ENCODE peak calls at places on chromosome 12, in eight cellular contexts. P is lung; D is aorta; C is HepG2; W is CD8-positive, alpha-beta T cell; Y is CD8-positive, alpha-beta memory T cell; X is colonic mucosa; M is thoracic aorta. G is an unnamed sample. For H3K4me1, the result is how much of the 10 kb centered on the place peaks cover.

GRCh38 chr12:132245521-132246101 is 83.8 kb downstream of the GALNT9 start:
- DNase-seq in P (no peak), D (peak), C (no peak), W (no peak), Y (no peak), X (no peak), M (no peak), G (no peak)

GRCh38 chr12:95214466-95214865 is 2.8 kb downstream of the FGD6 start:
- DNase-seq in P (no peak), D (no peak), C (no peak), W (no peak), Y (no peak), X (no peak), M (no peak), G (no peak)

GRCh38 chr12:31106101-31106803 is 32.6 kb downstream of the DDX11 start:
- DNase-seq in P (no peak), D (no peak), C (no peak), W (no peak), Y (no peak), X (no peak), M (no peak), G (no peak)

GRCh38 chr12:14417717-14418116 is 52.2 kb downstream of the ATF7IP start:
- DNase-seq in P (peak), D (peak), C (peak), W (peak), Y (peak), X (peak), M (no peak), G (peak)

GRCh38 chr12:18576104-18576622 is 161.6 kb downstream of the PLCZ1 start:
- DNase-seq in P (no peak), D (no peak), C (no peak), W (no peak), Y (no peak), X (no peak), M (no peak), G (no peak)

GRCh38 chr12:34209259-34209835 is 187.1 kb downstream of the ALG10 start:
- DNase-seq in P (no peak), D (no peak), C (no peak), W (no peak), Y (no peak), X (no peak), M (no peak), G (no peak)

GRCh38 chr12:4870423-4870822 is 39.3 kb upstream of the KCNA1 start:
- DNase-seq in P (no peak), D (no peak), C (no peak), W (no peak), Y (no peak), X (no peak), M (no peak), G (no peak)

GRCh38 chr12:41585784-41586183 is 397.7 kb downstream of the PDZRN4 start:
- DNase-seq in P (no peak), D (no peak), C (no peak), W (no peak), Y (no peak), X (no peak), M (no peak), G (no peak)

GRCh38 chr12:91205791-91206190 is 23.2 kb upstream of the DCN start:
- DNase-seq in P (no peak), D (no peak), C (no peak), W (no peak), Y (no peak), X (no peak), M (no peak), G (no peak)

GRCh38 chr12:97164936-97165335 is 257.9 kb downstream of the NEDD1 start:
- DNase-seq in P (no peak), D (no peak), C (no peak), W (no peak), Y (no peak), X (no peak), M (no peak), G (no peak)

GRCh38 chr12:3655331-3655900 is 97.5 kb downstream of the CRACR2A start:
- DNase-seq in P (no peak), D (no peak), C (peak), W (no peak), Y (no peak), X (no peak), M (no peak), G (peak)

GRCh38 chr12:68159681-68160304 is at the start of gene IFNG:
- DNase-seq in P (no peak), D (no peak), C (no peak), W (no peak), Y (peak), X (no peak), M (no peak), G (no peak)

GRCh38 chr12:75944097-75944904 is 87.3 kb downstream of the PHLDA1 start:
- DNase-seq in P (no peak), D (no peak), C (peak), W (no peak), Y (peak), X (no peak), M (no peak), G (peak)

GRCh38 chr12:51819851-51820720 is 28.4 kb downstream of the FIGNL2 start:
- DNase-seq in P (no peak), D (no peak), C (no peak), W (no peak), Y (peak), X (peak), M (no peak), G (no peak)

GRCh38 chr12:92538970-92539749 is 163.6 kb upstream of the PLEKHG7 start:
- DNase-seq in P (no peak), D (no peak), C (no peak), W (no peak), Y (no peak), X (no peak), M (no peak), G (no peak)

GRCh38 chr12:88572785-88573565 is 7.3 kb downstream of the KITLG start:
- DNase-seq in P (no peak), D (no peak), C (no peak), W (no peak), Y (no peak), X (no peak), M (no peak), G (no peak)

GRCh38 chr12:44960856-44961255 is 84.7 kb upstream of the NELL2 start:
- DNase-seq in P (no peak), D (no peak), C (peak), W (no peak), Y (no peak), X (no peak), M (no peak), G (no peak)

GRCh38 chr12:61798778-61799177 is 461.4 kb upstream of the USP15 start:
- DNase-seq in P (no peak), D (no peak), C (no peak), W (no peak), Y (no peak), X (no peak), M (no peak), G (no peak)

GRCh38 chr12:96197503-96198272 is 3.5 kb downstream of the ELK3 start:
- DNase-seq in P (no peak), D (no peak), C (no peak), W (no peak), Y (no peak), X (no peak), M (no peak), G (no peak)

GRCh38 chr12:12236896-12237295 is 29.9 kb downstream of the LRP6 start:
- DNase-seq in P (no peak), D (no peak), C (no peak), W (no peak), Y (no peak), X (no peak), M (no peak), G (no peak)

GRCh38 chr12:68962855-68963455 is 30.0 kb upstream of the CPM start:
- DNase-seq in P (no peak), D (no peak), C (no peak), W (no peak), Y (no peak), X (peak), M (no peak), G (no peak)

GRCh38 chr12:77979597-77980250 is 149.0 kb downstream of the NAV3 start:
- DNase-seq in P (no peak), D (no peak), C (no peak), W (no peak), Y (no peak), X (no peak), M (no peak), G (no peak)

GRCh38 chr12:52070243-52070925 is 606 bp downstream of the ATG101 start:
- DNase-seq in P (no peak), D (no peak), C (no peak), W (no peak), Y (no peak), X (no peak), M (no peak), G (no peak)

GRCh38 chr12:21149849-21150248 is 18.9 kb downstream of the SLCO1B1 start:
- DNase-seq in P (no peak), D (peak), C (no peak), W (no peak), Y (no peak), X (no peak), M (no peak), G (no peak)

GRCh38 chr12:21296751-21297406 is 37.8 kb downstream of the SLCO1A2 start:
- DNase-seq in P (no peak), D (no peak), C (no peak), W (no peak), Y (peak), X (no peak), M (no peak), G (no peak)

GRCh38 chr12:18246057-18246456 is 15.3 kb upstream of the PIK3C2G start:
- DNase-seq in P (no peak), D (no peak), C (no peak), W (no peak), Y (no peak), X (no peak), M (no peak), G (no peak)

DNA sequence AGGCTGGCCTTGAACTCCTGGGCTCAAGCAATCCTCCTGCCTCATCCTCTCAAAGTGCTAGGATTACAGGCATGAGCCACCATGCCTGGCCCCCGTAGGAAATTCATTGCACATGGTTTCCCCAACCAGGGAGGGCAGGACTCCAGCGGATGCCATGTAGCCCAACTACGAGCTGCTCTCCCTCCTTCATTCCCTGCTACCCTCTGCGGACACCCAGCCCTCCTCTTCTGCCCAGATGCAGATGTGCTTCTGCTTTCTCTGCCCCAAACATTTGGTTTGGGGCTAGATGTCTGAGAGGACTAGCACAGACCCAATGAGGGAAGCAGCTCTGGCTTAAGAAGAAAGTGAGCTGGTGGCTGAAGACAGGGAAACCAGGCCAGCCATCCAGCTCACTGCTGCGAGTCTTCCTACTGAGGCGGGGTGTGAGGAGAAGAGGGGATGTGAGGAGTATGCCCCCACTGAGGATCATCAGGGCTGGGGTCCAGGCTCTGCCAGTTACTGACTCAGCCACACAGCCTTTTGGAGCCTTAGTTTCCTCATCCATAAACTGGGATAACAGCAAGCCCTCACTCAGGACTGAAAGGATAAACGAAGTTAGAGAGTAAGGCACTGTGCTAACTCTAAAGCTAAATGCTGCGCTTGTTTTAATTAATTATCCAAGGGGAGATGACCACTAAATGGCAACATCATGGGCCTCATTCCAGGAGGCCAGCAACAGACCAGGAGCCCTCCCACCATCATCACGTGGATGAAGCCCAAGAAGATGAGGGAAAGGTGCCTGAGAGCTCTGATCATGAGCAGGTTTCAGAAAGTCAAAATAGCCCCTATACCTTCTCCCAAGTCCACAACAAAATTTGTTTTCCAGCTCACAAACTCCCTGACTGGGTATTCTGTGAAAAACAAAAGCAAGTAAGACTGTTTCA is 10.9 kb downstream of the CTDSP2 start:
- DNase-seq in P (no peak), D (no peak), C (no peak), W (no peak), Y (no peak), X (no peak), M (no peak), G (no peak)
- H3K4me1 ChIP-seq in P (half or more), D (under half), C (half or more), W (half or more), Y (half or more), X (half or more), M (half or more), G (under half)

DNA sequence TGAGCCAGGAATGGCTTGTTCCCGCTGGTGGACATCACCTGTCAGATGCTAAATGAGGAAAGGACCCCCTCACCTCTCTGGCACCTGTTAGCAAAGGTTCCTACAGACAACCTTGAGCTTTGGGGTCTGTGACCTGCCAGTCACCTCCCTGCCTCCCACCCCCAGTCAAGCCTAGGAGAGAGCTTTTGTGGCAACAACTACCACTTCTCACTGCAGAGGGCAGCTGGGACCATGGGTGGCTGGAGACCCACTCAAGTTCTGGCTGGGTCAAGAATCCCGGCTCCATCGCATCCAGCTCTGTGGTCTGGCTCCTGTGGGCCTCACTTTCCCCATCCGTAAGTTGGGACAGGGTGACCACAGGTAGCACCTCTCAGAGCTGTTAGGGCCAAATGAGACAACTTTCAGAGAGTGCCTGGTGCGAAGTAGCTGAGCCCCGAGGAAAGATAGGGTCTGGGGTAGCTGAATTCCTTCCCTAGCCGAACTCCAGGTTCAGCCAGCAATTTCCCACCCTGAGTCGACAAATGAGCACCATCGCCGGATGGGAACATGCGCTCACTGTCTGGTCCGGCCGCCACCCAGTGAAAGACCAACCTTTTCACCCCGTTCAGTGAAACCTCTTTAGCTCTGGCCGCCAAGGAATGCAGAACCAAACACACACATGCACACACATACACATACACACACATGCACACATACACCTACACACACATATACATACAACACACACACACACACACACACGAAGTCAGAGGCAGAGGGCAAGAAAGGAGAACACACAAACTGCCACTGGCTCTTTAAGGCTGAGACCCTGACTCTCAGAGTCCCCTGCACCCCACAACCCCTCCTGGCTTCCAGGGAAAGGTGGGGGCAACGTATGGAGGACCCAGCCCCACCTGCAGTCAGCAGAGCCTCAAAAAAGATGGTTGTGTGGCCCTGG is 1.9 kb downstream of the TMEM119 start:
- DNase-seq in P (no peak), D (no peak), C (no peak), W (no peak), Y (no peak), X (no peak), M (no peak), G (no peak)
- H3K4me3 ChIP-seq in P (peak), D (no peak), C (no peak), W (no peak), Y (no peak), X (peak), M (no peak), G (no peak)

DNA sequence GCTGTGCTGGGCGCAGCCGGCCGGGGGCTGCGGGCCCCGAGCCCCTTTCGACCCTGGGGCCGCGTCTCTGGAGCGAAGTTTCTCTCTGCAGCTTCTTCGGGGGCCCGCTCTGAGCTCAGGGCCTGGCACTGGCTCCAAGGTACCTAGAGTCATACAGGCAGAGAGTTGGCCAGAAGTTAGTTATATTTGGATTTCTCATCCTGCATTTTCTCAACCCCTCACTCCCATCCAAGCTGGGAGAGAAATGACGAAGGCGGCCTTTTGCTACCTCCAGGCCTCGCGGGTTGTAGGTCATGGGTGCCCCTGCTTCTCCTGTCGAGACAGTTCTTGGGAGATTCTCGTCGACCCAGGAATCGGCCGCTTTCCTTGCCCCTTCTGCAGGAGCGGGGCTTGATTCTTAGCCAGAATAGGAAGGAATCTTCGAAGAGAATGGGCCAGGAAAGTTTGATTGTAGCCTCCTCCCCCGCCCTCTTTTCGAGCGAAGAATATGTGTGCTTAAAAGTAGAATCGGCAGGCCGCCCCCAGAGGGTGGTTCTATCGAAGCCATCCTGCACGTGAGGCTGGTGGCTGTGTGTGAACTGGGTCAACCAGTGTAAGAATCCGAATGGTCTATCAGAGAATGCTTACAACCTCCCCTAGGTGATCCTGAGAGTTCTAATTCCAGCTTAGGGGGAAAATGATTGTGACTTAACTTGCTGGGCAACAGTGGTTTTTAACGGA is 781 bp downstream of the MLEC start:
- DNase-seq in P (peak), D (peak), C (no peak), W (no peak), Y (no peak), X (peak), M (no peak), G (no peak)
- H3K4me1 ChIP-seq in P (under half), D (under half), C (half or more), W (under half), Y (under half), X (under half), M (under half), G (under half)

GRCh38 chr12:99984271-99985128 is at the start of gene ANKS1B:
- DNase-seq in P (peak), D (peak), C (no peak), W (no peak), Y (no peak), X (peak), M (peak), G (peak)
- H3K4me3 ChIP-seq in P (peak), D (peak), C (peak), W (no peak), Y (no peak), X (peak), M (peak), G (peak)

GRCh38 chr12:1351926-1352325 is 242.5 kb downstream of the FBXL14 start:
- DNase-seq in P (no peak), D (no peak), C (no peak), W (no peak), Y (no peak), X (no peak), M (no peak), G (no peak)
- H3K4me1 ChIP-seq in P (under half), D (under half), C (under half), W (under half), Y (under half), X (under half), M (under half), G (under half)

GRCh38 chr12:66132408-66132807 is 1.9 kb upstream of the LLPH start:
- DNase-seq in P (no peak), D (no peak), C (peak), W (no peak), Y (no peak), X (no peak), M (no peak), G (no peak)
- H3K4me3 ChIP-seq in P (no peak), D (no peak), C (no peak), W (no peak), Y (no peak), X (no peak), M (no peak), G (no peak)

GRCh38 chr12:111443086-111443485 is 37.4 kb downstream of the SH2B3 start:
- DNase-seq in P (no peak), D (peak), C (no peak), W (no peak), Y (no peak), X (no peak), M (no peak), G (no peak)
- H3K4me1 ChIP-seq in P (under half), D (under half), C (under half), W (half or more), Y (half or more), X (under half), M (under half), G (under half)

GRCh38 chr12:47941475-47942326 is 21.7 kb upstream of the TMEM106C start:
- DNase-seq in P (no peak), D (no peak), C (no peak), W (no peak), Y (no peak), X (no peak), M (no peak), G (no peak)

GRCh38 chr12:47940773-47941474 is 22.5 kb upstream of the TMEM106C start:
- DNase-seq in P (no peak), D (no peak), C (no peak), W (no peak), Y (no peak), X (no peak), M (no peak), G (no peak)

GRCh38 chr12:47938093-47938492 is 25.3 kb upstream of the TMEM106C start:
- DNase-seq in P (no peak), D (no peak), C (no peak), W (no peak), Y (no peak), X (no peak), M (no peak), G (no peak)

GRCh38 chr12:47939009-47939601 is 24.3 kb upstream of the TMEM106C start:
- DNase-seq in P (no peak), D (no peak), C (no peak), W (no peak), Y (no peak), X (peak), M (no peak), G (no peak)

GRCh38 chr12:47938594-47938993 is 24.8 kb upstream of the TMEM106C start:
- DNase-seq in P (no peak), D (no peak), C (no peak), W (no peak), Y (no peak), X (no peak), M (no peak), G (no peak)
- H3K4me3 ChIP-seq in P (no peak), D (no peak), C (no peak), W (no peak), Y (no peak), X (no peak), M (no peak), G (no peak)